ENCODE peak calls at places on chromosomes 16 and 17, in eight cellular contexts. U is HCEC 1CT; X is NB4; E is GM23338; J is psoas muscle; H is H4; R is nephron progenitor cell; Z is activated effector memory CD4-positive, alpha-beta T cell treated with Interleukin-2 at 50 U/mL for 16 hours. F is an unnamed sample.

GRCh38 chr17:81322271-81323082 is 27.4 kb upstream of the SLC38A10 start:
- DNase-seq in R (no peak), J (no peak), H (no peak), Z (no peak), E (peak; percentile 69), U (no peak), X (peak; percentile 44), F (no peak)

GRCh38 chr16:722835-723633 is 2.1 kb downstream of the ANTKMT start:
- DNase-seq in Z (no peak), H (no peak), R (no peak), U (no peak), X (no peak), J (no peak), E (no peak), F (no peak)

GRCh38 chr16:70684146-70685060 is 1.4 kb downstream of the MTSS2 start:
- DNase-seq in R (no peak), J (peak; percentile 25), U (no peak), Z (no peak), E (no peak), H (no peak), X (no peak), F (no peak)

GRCh38 chr17:80855968-80856862 is 135.4 kb upstream of the CHMP6 start:
- DNase-seq in Z (peak; percentile 80), U (peak; percentile 98), X (peak; percentile 90), J (peak; percentile 82), H (peak; percentile 99), E (no peak), R (no peak), F (no peak)

GRCh38 chr16:75385507-75386152 is 47.7 kb downstream of the CFDP1 start:
- DNase-seq in H (peak; percentile 76), E (peak; percentile 79), Z (no peak), J (no peak), U (peak; percentile 79), R (no peak), X (peak; percentile 83), F (peak; percentile 41)

GRCh38 chr17:60506312-60506711 is 19.7 kb downstream of the APPBP2 start:
- DNase-seq in E (no peak), R (no peak), U (peak; percentile 93), Z (no peak), X (peak; percentile 40), J (no peak), H (peak; percentile 76), F (no peak)

GRCh38 chr17:45844695-45845375 is at the start of gene SPPL2C:
- DNase-seq in U (no peak), Z (no peak), J (peak; percentile 15), E (no peak), X (no peak), H (no peak), R (no peak), F (no peak)

GRCh38 chr16:3454093-3454492 is 10.6 kb downstream of the NAA60 start:
- DNase-seq in H (no peak), J (no peak), U (no peak), Z (no peak), X (no peak), R (no peak), E (peak; percentile 55), F (no peak)

GRCh38 chr17:42414782-42415409 is 8.2 kb downstream of the CAVIN1 start:
- DNase-seq in Z (peak; percentile 37), J (no peak), U (no peak), H (no peak), R (no peak), E (no peak), X (peak; percentile 50), F (no peak)

GRCh38 chr16:84982434-84982833 is 28.9 kb downstream of the ZDHHC7 start:
- DNase-seq in J (peak; percentile 48), E (no peak), R (no peak), Z (no peak), X (peak; percentile 44), H (no peak), U (no peak), F (no peak)

GRCh38 chr16:80105160-80105559 is 435.6 kb upstream of the DYNLRB2 start:
- DNase-seq in X (no peak), Z (no peak), H (no peak), U (no peak), E (no peak), J (no peak), R (no peak), F (no peak)

GRCh38 chr17:66910651-66911285 is 53.7 kb upstream of the CACNG4 start:
- DNase-seq in Z (no peak), H (no peak), E (no peak), J (no peak), R (no peak), X (no peak), U (no peak), F (no peak)

GRCh38 chr16:79437764-79438728 is 162.5 kb downstream of the MAF start:
- DNase-seq in H (peak; percentile 17), E (peak; percentile 44), X (no peak), U (no peak), J (peak; percentile 59), Z (no peak), R (no peak), F (no peak)

GRCh38 chr17:43171761-43172487 is 910 bp downstream of the NBR1 start:
- DNase-seq in Z (no peak), H (peak; percentile 85), R (no peak), E (peak; percentile 34), U (peak; percentile 92), X (peak; percentile 79), J (no peak), F (peak; percentile 34)

GRCh38 chr16:57651344-57652333 is 16.5 kb upstream of the ADGRG3 start:
- DNase-seq in Z (peak; percentile 22), U (no peak), J (no peak), E (no peak), R (no peak), H (no peak), X (peak; percentile 60), F (no peak)

GRCh38 chr16:2787406-2787805 is at the start of gene PRSS33:
- DNase-seq in R (no peak), U (no peak), H (no peak), Z (no peak), J (no peak), X (no peak), E (no peak), F (no peak)

GRCh38 chr16:64304376-64304775 is 817.5 kb downstream of the CDH11 start:
- DNase-seq in E (no peak), U (no peak), R (no peak), J (no peak), Z (no peak), H (no peak), X (no peak), F (no peak)

GRCh38 chr16:2498531-2499253 is 15.1 kb upstream of the ATP6V0C start:
- DNase-seq in H (no peak), E (no peak), X (no peak), J (no peak), U (no peak), Z (no peak), R (no peak), F (no peak)